ENCODE peak calls at places on chromosome 12, in ten cellular contexts. E is NCI-H510A treated with DMSO at 0.1 percent for 48 hours; U is lower leg skin; Q is activated naive CD8-positive, alpha-beta T cell treated with anti-CD3 and anti-CD28 coated beads, Interleukin-2, amount 10 ng/mL, durations not matched to agents 7 days and 5 days; J is H54; A is mesenchymal stem cell; B is left ventricle myocardium inferior; S is activated T-helper 1 cell treated with anti-CD3 and anti-CD28 coated beads, Interleukin-2, amount 50 U/mL, for 16 hours; G is astrocyte of the cerebellum; X is GM13976. M is an unnamed sample.

GRCh38 chr12:89709994-89710872 is 1.6 kb upstream of the ATP2B1 start:
- DNase-seq in E (peak), U (peak), Q (no peak), J (peak), A (no peak), B (peak), S (peak), G (no peak), X (no peak), M (no peak)

GRCh38 chr12:56431850-56432249 is 17.4 kb downstream of the TIMELESS start:
- DNase-seq in E (no peak), U (no peak), Q (no peak), J (no peak), A (peak), B (no peak), S (no peak), G (no peak), X (no peak), M (peak)

GRCh38 chr12:50676761-50677160 is 87.1 kb upstream of the ATF1 start:
- DNase-seq in E (no peak), U (no peak), Q (no peak), J (no peak), A (no peak), B (no peak), S (no peak), G (no peak), X (no peak), M (no peak)

GRCh38 chr12:69107541-69107940 is 131.8 kb upstream of the CPSF6 start:
- DNase-seq in E (no peak), U (no peak), Q (no peak), J (no peak), A (no peak), B (no peak), S (no peak), G (no peak), X (no peak), M (no peak)

GRCh38 chr12:15276088-15276698 is 46.1 kb upstream of the PTPRO start:
- DNase-seq in E (peak), U (peak), Q (no peak), J (peak), A (peak), B (no peak), S (no peak), G (no peak), X (peak), M (peak)

GRCh38 chr12:49347307-49348237 is 884 bp downstream of the DNAJC22 start:
- DNase-seq in E (peak), U (no peak), Q (peak), J (peak), A (peak), B (peak), S (peak), G (peak), X (peak), M (peak)

GRCh38 chr12:104695453-104696148 is 238.9 kb downstream of the CHST11 start:
- DNase-seq in E (no peak), U (no peak), Q (peak), J (no peak), A (peak), B (no peak), S (no peak), G (peak), X (peak), M (no peak)

GRCh38 chr12:49798934-49799333 is 29.3 kb downstream of the NCKAP5L start:
- DNase-seq in E (no peak), U (no peak), Q (no peak), J (no peak), A (no peak), B (no peak), S (no peak), G (no peak), X (no peak), M (no peak)

GRCh38 chr12:30908389-30909087 is 18.0 kb upstream of the TSPAN11 start:
- DNase-seq in E (peak), U (peak), Q (no peak), J (no peak), A (peak), B (no peak), S (no peak), G (peak), X (no peak), M (peak)

GRCh38 chr12:39931231-39931630 is 174.7 kb downstream of the SLC2A13 start:
- DNase-seq in E (no peak), U (no peak), Q (no peak), J (no peak), A (no peak), B (no peak), S (no peak), G (no peak), X (no peak), M (no peak)

GRCh38 chr12:100372846-100373245 is 16.0 kb downstream of the SLC17A8 start:
- DNase-seq in E (no peak), U (no peak), Q (no peak), J (no peak), A (no peak), B (no peak), S (no peak), G (peak), X (no peak), M (no peak)

GRCh38 chr12:101823891-101824290 is 6.9 kb downstream of the GNPTAB start:
- DNase-seq in E (no peak), U (peak), Q (peak), J (peak), A (peak), B (peak), S (peak), G (no peak), X (peak), M (peak)

GRCh38 chr12:2215709-2216560 is 163.1 kb downstream of the CACNA1C start:
- DNase-seq in E (no peak), U (no peak), Q (no peak), J (no peak), A (peak), B (no peak), S (no peak), G (no peak), X (no peak), M (no peak)